ENCODE peak calls at places on chromosomes 1 and 21, in four cellular contexts. Z is foreskin fibroblast, V is BJ, Y is AG04449. A is an unnamed sample.
A peak's percentile ranks its signal among the peaks of the same experiment; 100 is the strongest.

GRCh38 chr1:227901239-227901905 is 46.4 kb downstream of the WNT9A start:
- DNase-seq in Z (no peak), V (no peak), Y (no peak), A (no peak)

GRCh38 chr1:161068306-161069200 is 1.1 kb downstream of the ARHGAP30 start:
- DNase-seq in Z (no peak), V (no peak), Y (no peak), A (no peak)

GRCh38 chr1:246971322-246971721 is 36.5 kb downstream of the ZNF695 start:
- DNase-seq in Z (peak; percentile 61), V (no peak), Y (no peak), A (peak; percentile 2)

GRCh38 chr21:34614693-34615486 is at the start of gene RCAN1:
- DNase-seq in Z (peak; percentile 96), V (peak; percentile 56), Y (peak; percentile 51), A (peak; percentile 43)

GRCh38 chr21:22900511-22900910 is 1902.3 kb downstream of the NCAM2 start:
- DNase-seq in Z (no peak), V (no peak), Y (no peak), A (no peak)

GRCh38 chr1:208107415-208107814 is 136.8 kb downstream of the PLXNA2 start:
- DNase-seq in Z (no peak), V (no peak), Y (no peak), A (no peak)

GRCh38 chr1:43984855-43985254 is 5.8 kb downstream of the B4GALT2 start:
- DNase-seq in Z (no peak), V (no peak), Y (no peak), A (no peak)

GRCh38 chr1:67285780-67286488 is 21.7 kb upstream of the IL12RB2 start:
- DNase-seq in Z (no peak), V (no peak), Y (no peak), A (peak; percentile 72)

GRCh38 chr1:21630571-21631338 is 38.4 kb downstream of the RAP1GAP start:
- DNase-seq in Z (no peak), V (no peak), Y (no peak), A (no peak)

GRCh38 chr1:90710579-90711536 is 6.2 kb downstream of the BARHL2 start:
- DNase-seq in Z (no peak), V (no peak), Y (no peak), A (no peak)

GRCh38 chr21:28419110-28419509 is 573.6 kb downstream of the LTN1 start:
- DNase-seq in Z (peak; percentile 61), V (no peak), Y (peak; percentile 74), A (no peak)

GRCh38 chr1:230084408-230085177 is 17.6 kb downstream of the GALNT2 start:
- DNase-seq in Z (peak; percentile 98), V (peak; percentile 88), Y (peak; percentile 97), A (peak; percentile 87)

GRCh38 chr1:44355582-44356305 is 687 bp upstream of the ERI3 start:
- DNase-seq in Z (no peak), V (no peak), Y (no peak), A (no peak)

GRCh38 chr1:214569357-214570004 is 18.1 kb upstream of the PTPN14 start:
- DNase-seq in Z (peak; percentile 85), V (no peak), Y (no peak), A (no peak)

GRCh38 chr1:65958561-65959350 is 166.1 kb downstream of the PDE4B start:
- DNase-seq in Z (peak; percentile 77), V (no peak), Y (no peak), A (no peak)

GRCh38 chr21:26881504-26882228 is 36.5 kb upstream of the ADAMTS1 start:
- DNase-seq in Z (peak; percentile 49), V (no peak), Y (no peak), A (no peak)

GRCh38 chr1:153659175-153659534 is 652 bp downstream of the SNAPIN start:
- DNase-seq in Z (no peak), V (no peak), Y (no peak), A (no peak)

GRCh38 chr1:192973202-192973601 is 86.0 kb downstream of the UCHL5 start:
- DNase-seq in Z (no peak), V (peak; percentile 19), Y (no peak), A (no peak)

GRCh38 chr1:173175514-173176146 is 31.5 kb downstream of the TNFSF4 start:
- DNase-seq in Z (peak; percentile 61), V (peak; percentile 15), Y (no peak), A (no peak)

GRCh38 chr21:27498025-27498424 is 531.1 kb upstream of the ADAMTS5 start:
- DNase-seq in Z (peak; percentile 55), V (no peak), Y (no peak), A (no peak)

GRCh38 chr1:45501502-45501859 is 1.4 kb downstream of the MMACHC start:
- DNase-seq in Z (no peak), V (no peak), Y (no peak), A (no peak)
- H3K4me3 ChIP-seq in Z (no peak overlapping the region), V (no peak overlapping the region), Y (no peak overlapping the region), A (no peak overlapping the region)

DNA sequence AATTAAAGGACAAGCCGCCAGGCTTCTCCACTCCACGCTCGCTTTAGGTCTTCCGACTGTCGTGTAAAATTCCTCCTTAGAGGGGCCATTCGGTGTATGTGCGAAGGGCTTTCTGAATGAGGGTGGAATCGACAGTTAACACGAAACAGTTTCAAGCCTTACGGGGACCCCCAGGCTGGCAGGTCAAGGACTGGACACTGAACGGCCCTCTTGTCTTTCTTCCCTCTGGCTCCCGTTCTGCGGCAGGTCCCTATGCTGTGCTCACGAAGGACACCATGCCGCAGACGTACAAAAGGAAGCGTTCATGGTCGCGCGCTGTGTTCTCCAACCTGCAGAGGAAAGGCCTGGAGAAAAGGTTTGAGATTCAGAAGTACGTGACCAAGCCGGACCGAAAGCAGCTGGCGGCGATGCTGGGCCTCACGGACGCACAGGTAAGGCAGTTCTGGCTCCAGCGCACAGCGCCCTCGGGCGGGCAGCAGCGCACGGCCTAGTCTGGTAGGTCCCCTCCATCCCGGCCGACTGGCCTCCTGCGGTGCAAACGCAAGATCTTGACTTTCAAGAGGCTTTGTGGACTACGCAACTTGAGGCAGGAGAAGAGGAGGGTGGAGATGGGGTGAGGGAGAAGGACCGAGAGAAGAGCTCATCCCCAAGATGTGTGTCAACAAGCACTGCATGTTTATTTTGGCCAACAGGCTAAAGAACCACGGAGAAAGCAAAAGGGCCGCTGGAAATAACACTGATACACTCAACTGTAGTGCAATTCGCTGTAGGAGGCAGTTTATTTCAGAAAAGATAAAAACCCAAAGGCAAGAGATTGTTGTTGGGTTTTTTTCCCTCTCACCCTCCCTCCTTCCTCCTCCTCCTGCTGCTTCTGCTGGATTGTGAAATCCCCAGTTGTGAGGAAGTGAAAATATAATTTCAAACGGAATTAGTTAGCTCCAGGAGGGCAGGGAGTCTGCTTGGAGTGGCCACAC is 3.0 kb downstream of the HLX start:
- DNase-seq in Z (peak; percentile 62), V (no peak), Y (no peak), A (no peak)
- TF ChIP-seq CTCF in Z (no peak), V (no peak), Y (no peak), A (no peak)

DNA sequence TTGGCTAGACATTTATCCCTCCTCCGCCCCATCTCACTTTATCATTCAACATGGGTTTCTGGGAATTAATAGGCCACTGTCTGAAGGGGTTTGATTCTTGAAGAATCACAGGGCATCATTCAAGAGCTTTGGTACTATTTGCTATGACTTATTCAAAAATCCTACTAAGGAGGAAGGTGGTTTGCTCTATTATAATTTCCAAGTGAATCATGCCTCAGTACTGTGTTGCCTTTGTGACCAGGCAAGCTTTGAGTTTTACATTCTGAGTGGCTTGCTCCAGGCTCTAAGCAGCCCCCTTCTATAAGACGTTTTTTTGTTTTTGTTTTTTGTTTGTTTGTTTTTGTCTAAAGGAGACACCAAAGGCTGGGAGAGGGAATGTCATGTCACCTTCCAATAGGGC is 2.6 kb downstream of the C1orf21 start:
- DNase-seq in Z (peak; percentile 8), V (no peak), Y (no peak), A (no peak)
- H3K4me3 ChIP-seq in Z (no peak overlapping the region), V (no peak overlapping the region), Y (no peak overlapping the region), A (no peak overlapping the region)

GRCh38 chr1:25718738-25719137 is 81.3 kb upstream of the SELENON start:
- DNase-seq in Z (no peak), V (no peak), Y (no peak), A (no peak)

GRCh38 chr1:25716320-25716719 is 83.7 kb upstream of the SELENON start:
- DNase-seq in Z (no peak), V (no peak), Y (no peak), A (no peak)

GRCh38 chr1:25714532-25714931 is 85.5 kb upstream of the SELENON start:
- DNase-seq in Z (no peak), V (no peak), Y (no peak), A (no peak)

GRCh38 chr1:25712299-25712970 is 87.6 kb upstream of the SELENON start:
- DNase-seq in Z (no peak), V (no peak), Y (no peak), A (no peak)

DNA sequence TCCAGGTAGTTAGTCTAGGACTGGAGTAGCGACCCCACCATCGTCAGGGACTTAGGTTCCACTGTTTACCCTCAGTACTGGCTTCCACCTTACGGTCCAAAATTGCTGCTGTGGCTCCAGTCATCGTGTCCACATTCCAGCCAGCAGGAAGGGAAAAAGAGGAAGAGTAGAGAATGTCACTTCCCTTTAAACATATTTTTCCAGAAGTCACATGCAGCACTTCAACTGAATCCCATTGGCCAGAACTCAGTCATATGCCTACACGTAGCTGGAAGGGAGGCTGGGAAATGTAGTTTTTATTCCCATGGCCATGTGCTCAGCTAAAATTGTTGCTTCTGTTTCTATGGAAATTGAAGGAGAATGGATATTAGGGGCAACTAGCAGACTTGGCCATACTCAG is 84.1 kb upstream of the SELENON start:
- DNase-seq in Z (no peak), V (no peak), Y (no peak), A (no peak)
- TF ChIP-seq CTCF in Z (no peak), V (no peak), Y (no peak), A (no peak)

GRCh38 chr21:38861989-38862683 is 56.4 kb downstream of the ETS2 start:
- DNase-seq in Z (peak; percentile 33), V (no peak), Y (no peak), A (no peak)
- H3K4me3 ChIP-seq in Z (no peak overlapping the region), V (no peak overlapping the region), Y (no peak overlapping the region), A (no peak overlapping the region)

DNA sequence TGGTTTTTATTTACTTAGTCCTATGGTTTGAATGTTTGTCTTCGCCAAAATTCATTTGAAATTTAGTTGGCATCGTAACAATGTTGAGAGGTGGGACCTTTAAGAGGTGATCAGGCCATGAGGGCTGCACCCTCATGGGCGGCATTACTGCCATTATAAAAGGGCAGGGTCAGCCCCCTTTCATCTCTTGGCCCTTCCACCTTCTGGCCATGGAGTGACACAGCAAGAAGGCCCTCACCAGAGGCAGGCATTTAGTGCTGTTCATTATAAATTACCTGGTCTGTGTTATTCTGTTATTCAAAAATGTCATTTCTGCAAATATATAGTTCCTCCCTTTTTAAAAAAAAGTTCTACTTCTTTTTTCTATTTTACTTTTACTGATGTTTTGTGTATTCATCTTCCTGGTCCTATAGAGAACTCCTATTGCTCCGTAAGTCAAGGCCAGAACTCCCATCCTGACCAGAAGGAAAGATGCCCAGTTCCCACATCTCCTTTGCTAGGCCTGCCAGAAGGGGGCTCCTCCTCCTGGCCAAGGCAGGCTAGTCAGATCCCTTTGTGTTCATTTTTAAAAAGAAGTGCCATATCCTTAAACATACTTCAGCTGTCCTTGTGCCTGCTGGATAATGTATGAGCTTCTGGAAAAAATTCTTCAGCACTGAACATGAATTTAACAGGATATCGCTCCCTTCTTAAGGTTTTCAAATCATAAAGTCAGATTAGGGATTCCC is 10.0 kb upstream of the LBR start:
- DNase-seq in Z (peak; percentile 55), V (no peak), Y (no peak), A (no peak)
- TF ChIP-seq CTCF in Z (peak; percentile 61), V (peak; percentile 58), Y (peak; percentile 67), A (peak; percentile 66)

DNA sequence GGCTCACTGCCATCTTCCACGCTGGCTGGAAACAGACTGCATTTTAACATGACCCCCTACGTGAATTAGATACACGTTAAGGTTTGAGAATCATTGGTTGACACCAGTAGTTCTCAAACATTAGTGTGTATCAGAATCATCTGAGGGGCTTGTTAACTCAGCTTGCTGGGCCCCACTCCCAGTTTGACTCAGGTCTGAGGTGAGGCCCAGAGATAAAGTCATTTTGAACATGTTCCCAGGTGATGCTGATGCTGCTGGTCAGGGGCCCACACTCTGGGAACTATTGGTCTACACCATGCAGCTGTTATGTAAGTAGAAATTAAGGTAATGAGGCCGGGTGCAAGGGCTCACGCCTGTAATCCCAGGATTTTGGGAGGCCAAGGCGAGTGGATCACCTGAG is 1.3 kb downstream of the LSM10 start:
- DNase-seq in Z (no peak), V (no peak), Y (no peak), A (no peak)
- H3K4me3 ChIP-seq in Z (no peak overlapping the region), V (no peak overlapping the region), Y (peak overlapping the region; percentile 85), A (no peak overlapping the region)

A was measured in epithelial cell of proximal tubule.